ENCODE peak calls at places on chromosomes 1 and 21, in five cellular contexts. One of them, this sample, is unnamed.

GRCh38 chr1:157144509-157144908 is 6.3 kb upstream of the ETV3 start:
- DNase-seq in effector CD8-positive, alpha-beta T cell: no peak
- DNase-seq in H4: no peak
- DNase-seq in AG10803: no peak
- DNase-seq in choroid plexus epithelial cell: no peak
- DNase-seq in this sample: no peak

GRCh38 chr1:18408656-18409370 is 71.9 kb upstream of the KLHDC7A start:
- DNase-seq in effector CD8-positive, alpha-beta T cell: no peak
- DNase-seq in H4: no peak
- DNase-seq in AG10803: no peak
- DNase-seq in choroid plexus epithelial cell: no peak
- DNase-seq in this sample: no peak

GRCh38 chr1:172727275-172727674 is 68.4 kb downstream of the FASLG start:
- DNase-seq in effector CD8-positive, alpha-beta T cell: no peak
- DNase-seq in H4: no peak
- DNase-seq in AG10803: no peak
- DNase-seq in choroid plexus epithelial cell: no peak
- DNase-seq in this sample: no peak

GRCh38 chr21:36321325-36322082 is 1.5 kb downstream of the MORC3 start:
- DNase-seq in effector CD8-positive, alpha-beta T cell: no peak
- DNase-seq in H4: no peak
- DNase-seq in AG10803: peak; percentile 17
- DNase-seq in choroid plexus epithelial cell: peak; percentile 42
- DNase-seq in this sample: peak; percentile 33

GRCh38 chr1:10074059-10074854 is 41.5 kb downstream of the UBE4B start:
- DNase-seq in effector CD8-positive, alpha-beta T cell: no peak
- DNase-seq in H4: peak; percentile 88
- DNase-seq in AG10803: peak; percentile 95
- DNase-seq in choroid plexus epithelial cell: peak; percentile 97
- DNase-seq in this sample: no peak

GRCh38 chr1:248853668-248854375 is 5.1 kb downstream of the ZNF692 start:
- DNase-seq in effector CD8-positive, alpha-beta T cell: no peak
- DNase-seq in H4: no peak
- DNase-seq in AG10803: no peak
- DNase-seq in choroid plexus epithelial cell: no peak
- DNase-seq in this sample: no peak

GRCh38 chr1:150751443-150751842 is 14.1 kb downstream of the CTSS start:
- DNase-seq in effector CD8-positive, alpha-beta T cell: no peak
- DNase-seq in H4: no peak
- DNase-seq in AG10803: no peak
- DNase-seq in choroid plexus epithelial cell: no peak
- DNase-seq in this sample: no peak

GRCh38 chr1:5329068-5329739 is 663.0 kb downstream of the NPHP4 start:
- DNase-seq in effector CD8-positive, alpha-beta T cell: no peak
- DNase-seq in H4: no peak
- DNase-seq in AG10803: no peak
- DNase-seq in choroid plexus epithelial cell: no peak
- DNase-seq in this sample: no peak

GRCh38 chr1:153202006-153202405 is 1.2 kb upstream of the LELP1 start:
- DNase-seq in effector CD8-positive, alpha-beta T cell: no peak
- DNase-seq in H4: no peak
- DNase-seq in AG10803: no peak
- DNase-seq in choroid plexus epithelial cell: no peak
- DNase-seq in this sample: no peak